ENCODE peak calls at places on chromosomes 13 and 19, in six cellular contexts. One of them, this sample, is unnamed.
A peak's percentile ranks its signal among the peaks of the same experiment; 100 is the strongest.

GRCh38 chr19:6588508-6589345 is 2.2 kb downstream of the CD70 start:
- DNase-seq in H1: no peak
- DNase-seq in GM12878: no peak
- DNase-seq in GM12892: no peak
- DNase-seq in HepG2: no peak
- DNase-seq in K562: no peak
- DNase-seq in this sample: no peak

GRCh38 chr13:113627136-113627535 is 30.9 kb downstream of the ATP4B start:
- DNase-seq in HepG2: no peak
- DNase-seq in GM12892: no peak
- DNase-seq in H1: no peak
- DNase-seq in K562: no peak
- DNase-seq in GM12878: no peak
- DNase-seq in this sample: no peak

GRCh38 chr13:112573710-112574109 is 14.2 kb downstream of the TUBGCP3 start:
- DNase-seq in H1: no peak
- DNase-seq in HepG2: no peak
- DNase-seq in GM12892: no peak
- DNase-seq in GM12878: no peak
- DNase-seq in K562: no peak
- DNase-seq in this sample: no peak

GRCh38 chr13:24638096-24638495 is 42.1 kb upstream of the ATP12A start:
- DNase-seq in GM12892: no peak
- DNase-seq in H1: no peak
- DNase-seq in HepG2: no peak
- DNase-seq in GM12878: no peak
- DNase-seq in K562: no peak
- DNase-seq in this sample: no peak

GRCh38 chr13:19864339-19865309 is 1.2 kb upstream of the ZMYM5 start:
- DNase-seq in K562: peak; percentile 78
- DNase-seq in HepG2: no peak
- DNase-seq in H1: peak; percentile 83
- DNase-seq in GM12878: no peak
- DNase-seq in GM12892: peak; percentile 35
- DNase-seq in this sample: peak; percentile 23

GRCh38 chr13:100751826-100752225 is 77.2 kb upstream of the TMTC4 start:
- DNase-seq in GM12878: no peak
- DNase-seq in K562: peak; percentile 2
- DNase-seq in H1: peak; percentile 41
- DNase-seq in GM12892: no peak
- DNase-seq in HepG2: peak; percentile 6
- DNase-seq in this sample: no peak

GRCh38 chr19:24140591-24140990 is 53.6 kb downstream of the ZNF254 start:
- DNase-seq in HepG2: no peak
- DNase-seq in K562: no peak
- DNase-seq in GM12892: no peak
- DNase-seq in GM12878: no peak
- DNase-seq in H1: no peak
- DNase-seq in this sample: no peak

GRCh38 chr13:80195649-80196048 is 145.3 kb downstream of the SPRY2 start:
- DNase-seq in GM12892: no peak
- DNase-seq in K562: no peak
- DNase-seq in HepG2: no peak
- DNase-seq in H1: no peak
- DNase-seq in GM12878: no peak
- DNase-seq in this sample: no peak

GRCh38 chr13:66424417-66424816 is 805.7 kb downstream of the PCDH9 start:
- DNase-seq in GM12878: no peak
- DNase-seq in GM12892: no peak
- DNase-seq in HepG2: no peak
- DNase-seq in K562: no peak
- DNase-seq in H1: no peak
- DNase-seq in this sample: no peak

GRCh38 chr13:77693449-77693940 is 4.0 kb upstream of the SLAIN1 start:
- DNase-seq in H1: no peak
- DNase-seq in K562: no peak
- DNase-seq in HepG2: no peak
- DNase-seq in GM12878: no peak
- DNase-seq in GM12892: no peak
- DNase-seq in this sample: no peak

GRCh38 chr13:27921421-27921960 is 1.7 kb downstream of the PDX1 start:
- DNase-seq in GM12892: peak; percentile 29
- DNase-seq in HepG2: no peak
- DNase-seq in K562: no peak
- DNase-seq in H1: peak; percentile 70
- DNase-seq in GM12878: no peak
- DNase-seq in this sample: no peak

GRCh38 chr19:12783226-12783848 is 7.9 kb upstream of the JUNB start:
- DNase-seq in GM12892: no peak
- DNase-seq in K562: peak; percentile 37
- DNase-seq in GM12878: no peak
- DNase-seq in HepG2: no peak
- DNase-seq in H1: no peak
- DNase-seq in this sample: no peak

GRCh38 chr19:38370299-38370698 is 4.1 kb upstream of the PSMD8 start:
- DNase-seq in GM12892: no peak
- DNase-seq in HepG2: no peak
- DNase-seq in GM12878: no peak
- DNase-seq in K562: peak; percentile 59
- DNase-seq in H1: no peak
- DNase-seq in this sample: no peak

GRCh38 chr13:97901716-97902115 is 51.8 kb upstream of the IPO5 start:
- DNase-seq in HepG2: no peak
- DNase-seq in K562: no peak
- DNase-seq in H1: no peak
- DNase-seq in GM12878: no peak
- DNase-seq in GM12892: no peak
- DNase-seq in this sample: no peak

GRCh38 chr19:42150353-42150752 is 18.1 kb upstream of the POU2F2 start:
- DNase-seq in GM12892: no peak
- DNase-seq in GM12878: no peak
- DNase-seq in H1: no peak
- DNase-seq in K562: no peak
- DNase-seq in HepG2: no peak
- DNase-seq in this sample: no peak

GRCh38 chr13:19597523-19597922 is 35.9 kb upstream of the MPHOSPH8 start:
- DNase-seq in K562: no peak
- DNase-seq in H1: no peak
- DNase-seq in GM12892: no peak
- DNase-seq in HepG2: no peak
- DNase-seq in GM12878: no peak
- DNase-seq in this sample: no peak

GRCh38 chr13:38418286-38418685 is 68.6 kb downstream of the UFM1 start:
- DNase-seq in GM12878: no peak
- DNase-seq in K562: no peak
- DNase-seq in HepG2: no peak
- DNase-seq in GM12892: no peak
- DNase-seq in H1: no peak
- DNase-seq in this sample: no peak

GRCh38 chr13:47087841-47088240 is 191.0 kb upstream of the HTR2A start:
- DNase-seq in GM12892: no peak
- DNase-seq in GM12878: no peak
- DNase-seq in K562: no peak
- DNase-seq in H1: no peak
- DNase-seq in HepG2: no peak
- DNase-seq in this sample: no peak

GRCh38 chr19:23957660-23958281 is 43.1 kb downstream of the ZNF726 start:
- DNase-seq in GM12892: no peak
- DNase-seq in GM12878: no peak
- DNase-seq in HepG2: no peak
- DNase-seq in H1: no peak
- DNase-seq in K562: no peak
- DNase-seq in this sample: no peak

GRCh38 chr13:33119886-33120543 is 103.8 kb downstream of the KL start:
- DNase-seq in GM12892: no peak
- DNase-seq in H1: no peak
- DNase-seq in HepG2: no peak
- DNase-seq in K562: no peak
- DNase-seq in GM12878: no peak
- DNase-seq in this sample: no peak

GRCh38 chr13:106481919-106482318 is 53.5 kb downstream of the EFNB2 start:
- DNase-seq in K562: no peak
- DNase-seq in H1: no peak
- DNase-seq in GM12892: no peak
- DNase-seq in HepG2: no peak
- DNase-seq in GM12878: no peak
- DNase-seq in this sample: no peak
- TF ChIP-seq POLR2AphosphoS5 in K562: no peak
- TF ChIP-seq POLR2AphosphoS5 in H1: no peak
- TF ChIP-seq POLR2AphosphoS5 in GM12892: no peak
- TF ChIP-seq POLR2AphosphoS5 in HepG2: no peak
- TF ChIP-seq POLR2AphosphoS5 in GM12878: no peak
- TF ChIP-seq POLR2AphosphoS5 in this sample: no peak

GRCh38 chr13:95317037-95317989 is 16.1 kb upstream of the ABCC4 start:
- DNase-seq in K562: peak; percentile 63
- DNase-seq in HepG2: no peak
- DNase-seq in H1: no peak
- DNase-seq in GM12878: no peak
- DNase-seq in GM12892: no peak
- DNase-seq in this sample: no peak
- TF ChIP-seq POLR2A in K562: no peak
- TF ChIP-seq POLR2A in HepG2: no peak
- TF ChIP-seq POLR2A in H1: no peak
- TF ChIP-seq POLR2A in GM12878: no peak
- TF ChIP-seq POLR2A in GM12892: no peak
- TF ChIP-seq POLR2A in this sample: no peak

DNA sequence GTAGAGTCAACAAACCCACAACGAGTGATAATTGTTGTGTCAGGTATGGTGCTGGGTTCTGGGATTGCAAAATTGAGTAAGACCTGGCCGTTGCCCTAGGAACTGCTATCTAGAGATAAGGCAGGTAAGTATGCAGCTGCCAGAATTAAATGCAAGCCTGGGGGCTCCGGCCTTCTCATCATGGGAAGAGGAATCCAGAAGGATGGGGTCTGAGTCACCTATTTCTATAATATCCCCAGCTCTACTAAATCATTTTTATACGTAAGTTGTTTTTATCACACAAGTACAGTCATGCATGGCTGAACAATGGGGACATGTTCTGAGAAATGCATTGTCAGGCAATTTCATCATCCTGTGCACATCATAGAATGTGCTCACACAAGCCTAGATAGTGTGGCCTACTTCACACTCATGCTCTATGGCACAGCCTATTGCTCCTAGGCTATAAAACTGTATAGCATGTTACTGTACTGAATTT is 203.0 kb downstream of the KLF5 start:
- DNase-seq in HepG2: no peak
- DNase-seq in GM12878: no peak
- DNase-seq in H1: no peak
- DNase-seq in GM12892: no peak
- DNase-seq in K562: no peak
- DNase-seq in this sample: no peak
- TF ChIP-seq TAF1 in HepG2: no peak
- TF ChIP-seq TAF1 in GM12878: no peak
- TF ChIP-seq TAF1 in H1: no peak
- TF ChIP-seq TAF1 in GM12892: no peak
- TF ChIP-seq TAF1 in K562: no peak
- TF ChIP-seq TAF1 in this sample: no peak

GRCh38 chr19:49579947-49580263 is 451 bp downstream of the NOSIP start:
- DNase-seq in GM12878: no peak
- DNase-seq in HepG2: no peak
- DNase-seq in H1: no peak
- DNase-seq in K562: no peak
- DNase-seq in GM12892: no peak
- DNase-seq in this sample: no peak
- TF ChIP-seq POLR2AphosphoS5 in GM12878: no peak
- TF ChIP-seq POLR2AphosphoS5 in HepG2: no peak
- TF ChIP-seq POLR2AphosphoS5 in H1: no peak
- TF ChIP-seq POLR2AphosphoS5 in K562: no peak
- TF ChIP-seq POLR2AphosphoS5 in GM12892: no peak
- TF ChIP-seq POLR2AphosphoS5 in this sample: no peak

GRCh38 chr19:4471400-4472173 is 510 bp upstream of the HDGFL2 start:
- DNase-seq in GM12892: peak; percentile 99
- DNase-seq in HepG2: peak; percentile 100
- DNase-seq in K562: peak; percentile 99
- DNase-seq in H1: peak; percentile 92
- DNase-seq in GM12878: peak; percentile 100
- DNase-seq in this sample: peak; percentile 88
- TF ChIP-seq POLR2A in GM12892: no peak
- TF ChIP-seq POLR2A in HepG2: peak; percentile 52
- TF ChIP-seq POLR2A in K562: peak; percentile 85
- TF ChIP-seq POLR2A in H1: no peak
- TF ChIP-seq POLR2A in GM12878: peak; percentile 49
- TF ChIP-seq POLR2A in this sample: peak; percentile 30

GRCh38 chr13:43763143-43763759 is 23.5 kb downstream of the ENOX1 start:
- DNase-seq in HepG2: no peak
- DNase-seq in GM12878: no peak
- DNase-seq in H1: no peak
- DNase-seq in K562: no peak
- DNase-seq in GM12892: no peak
- DNase-seq in this sample: no peak

GRCh38 chr13:43769552-43769951 is 17.2 kb downstream of the ENOX1 start:
- DNase-seq in H1: no peak
- DNase-seq in GM12892: no peak
- DNase-seq in K562: no peak
- DNase-seq in GM12878: no peak
- DNase-seq in HepG2: no peak
- DNase-seq in this sample: no peak

GRCh38 chr13:43764349-43764748 is 22.4 kb downstream of the ENOX1 start:
- DNase-seq in K562: no peak
- DNase-seq in H1: no peak
- DNase-seq in GM12892: no peak
- DNase-seq in HepG2: no peak
- DNase-seq in GM12878: no peak
- DNase-seq in this sample: no peak

GRCh38 chr13:43766766-43767165 is 20.0 kb downstream of the ENOX1 start:
- DNase-seq in H1: no peak
- DNase-seq in GM12892: no peak
- DNase-seq in GM12878: no peak
- DNase-seq in HepG2: no peak
- DNase-seq in K562: no peak
- DNase-seq in this sample: no peak

DNA sequence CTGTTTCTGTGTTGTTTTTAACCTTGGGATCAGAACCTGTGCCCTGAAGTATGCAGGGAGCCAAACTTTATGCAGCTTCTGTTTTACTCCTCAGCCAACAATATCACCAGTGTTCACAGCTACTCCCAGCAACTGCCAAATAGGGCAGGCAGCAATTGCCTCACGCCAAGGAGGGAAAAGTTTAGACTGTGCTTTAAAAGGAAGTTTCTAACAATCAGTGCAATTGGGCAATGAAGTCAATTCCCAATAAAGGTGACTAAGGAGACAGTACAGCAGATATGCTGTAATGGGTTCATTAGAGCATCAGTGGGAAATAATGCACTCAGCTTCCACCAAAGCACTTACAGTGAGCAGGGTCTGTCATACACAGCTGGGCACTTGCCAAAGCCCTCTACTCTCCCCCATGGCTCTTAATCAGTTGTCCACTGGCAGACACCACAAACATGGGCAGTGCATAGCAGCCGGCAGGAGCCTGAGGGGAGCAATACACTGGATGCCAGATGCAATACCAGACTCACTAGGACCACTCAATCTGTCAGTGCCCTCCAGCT is 19.3 kb downstream of the ENOX1 start:
- DNase-seq in GM12878: no peak
- DNase-seq in HepG2: no peak
- DNase-seq in H1: no peak
- DNase-seq in K562: no peak
- DNase-seq in GM12892: no peak
- DNase-seq in this sample: no peak
- TF ChIP-seq TAF1 in GM12878: no peak
- TF ChIP-seq TAF1 in HepG2: no peak
- TF ChIP-seq TAF1 in H1: no peak
- TF ChIP-seq TAF1 in K562: no peak
- TF ChIP-seq TAF1 in GM12892: no peak
- TF ChIP-seq TAF1 in this sample: no peak